ENCODE peak calls at places on chromosomes 16 and 17, in nine cellular contexts. Q is lower lobe of right lung; G is fibroblast of lung; O is naive thymus-derived CD4-positive, alpha-beta T cell; K is H9; H is cardiac muscle cell; F is GM23248; Y is small intestine; B is CD8-positive, alpha-beta T cell. V is an unnamed sample.

GRCh38 chr16:90077757-90078593 is 844 bp upstream of the PRDM7 start:
- DNase-seq in G (peak; percentile 42), F (peak; percentile 62), K (peak; percentile 40), H (peak; percentile 43), O (peak; percentile 59), Q (no peak), B (no peak), Y (peak; percentile 64), V (peak; percentile 55)

GRCh38 chr16:1676661-1677060 is 1.4 kb upstream of the JPT2 start:
- DNase-seq in Y (no peak), F (no peak), G (no peak), B (no peak), H (no peak), Q (no peak), O (no peak), K (no peak), V (no peak)

GRCh38 chr17:72890711-72891110 is 201.8 kb downstream of the SLC39A11 start:
- DNase-seq in Y (no peak), O (no peak), B (no peak), K (no peak), Q (no peak), F (peak; percentile 61), H (peak; percentile 40), G (no peak), V (no peak)

GRCh38 chr17:57545836-57546305 is 199.2 kb downstream of the CCDC182 start:
- DNase-seq in Q (no peak), B (no peak), O (no peak), Y (no peak), G (no peak), K (no peak), H (no peak), F (no peak), V (no peak)

GRCh38 chr16:68893710-68894705 is 50.7 kb downstream of the TANGO6 start:
- DNase-seq in B (no peak), O (no peak), H (peak; percentile 58), G (peak; percentile 26), F (peak; percentile 14), K (peak; percentile 51), Y (peak; percentile 49), Q (no peak), V (no peak)

GRCh38 chr16:67431077-67431804 is at the start of gene HSD11B2:
- DNase-seq in H (peak; percentile 52), F (peak; percentile 85), O (no peak), Q (peak; percentile 68), K (peak; percentile 81), Y (peak; percentile 93), G (peak; percentile 36), B (no peak), V (peak; percentile 16)

GRCh38 chr16:8370374-8371015 is 219.8 kb downstream of the TMEM114 start:
- DNase-seq in O (no peak), Y (peak; percentile 15), G (no peak), K (peak; percentile 46), Q (no peak), H (no peak), F (peak; percentile 23), B (no peak), V (no peak)

GRCh38 chr16:88978608-88979346 is 1.8 kb upstream of the CBFA2T3 start:
- DNase-seq in B (no peak), K (no peak), F (no peak), Y (no peak), H (no peak), O (no peak), G (no peak), Q (no peak), V (no peak)

GRCh38 chr16:29736112-29736511 is 9.7 kb downstream of the C16orf54 start:
- DNase-seq in G (no peak), H (peak; percentile 3), Q (no peak), B (no peak), F (no peak), K (no peak), Y (no peak), O (no peak), V (no peak)

GRCh38 chr16:85593503-85594195 is 19.5 kb upstream of the GSE1 start:
- DNase-seq in K (no peak), G (no peak), F (no peak), Y (no peak), O (no peak), Q (no peak), H (no peak), B (no peak), V (no peak)

GRCh38 chr17:39704821-39705551 is 5.1 kb downstream of the ERBB2 start:
- DNase-seq in F (peak; percentile 51), O (no peak), B (no peak), Y (no peak), Q (no peak), H (peak; percentile 14), K (peak; percentile 59), G (peak; percentile 33), V (no peak)

GRCh38 chr17:20063665-20064648 is 54.8 kb downstream of the SPECC1 start:
- DNase-seq in Y (no peak), Q (peak; percentile 52), F (peak; percentile 93), H (peak; percentile 95), K (peak; percentile 55), B (no peak), O (no peak), G (peak; percentile 96), V (no peak)

GRCh38 chr17:76998839-76999238 is 130.6 kb downstream of the MGAT5B start:
- DNase-seq in Y (no peak), F (no peak), Q (no peak), B (no peak), O (no peak), H (no peak), G (no peak), K (no peak), V (no peak)

GRCh38 chr17:81869221-81870154 is 1.6 kb downstream of the ARHGDIA start:
- DNase-seq in Q (no peak), O (no peak), F (peak; percentile 51), Y (peak; percentile 58), B (peak; percentile 65), K (peak; percentile 86), G (peak; percentile 32), H (peak; percentile 50), V (no peak)

GRCh38 chr17:74444406-74444805 is 12.5 kb downstream of the GPRC5C start:
- DNase-seq in O (no peak), B (no peak), G (peak; percentile 52), K (peak; percentile 68), F (no peak), Y (no peak), H (peak; percentile 69), Q (no peak), V (no peak)

GRCh38 chr16:1705688-1706385 is at the start of gene MAPK8IP3:
- DNase-seq in B (peak; percentile 99), K (peak; percentile 92), O (peak; percentile 85), Y (peak; percentile 88), G (peak; percentile 85), H (peak; percentile 91), F (peak; percentile 90), Q (peak; percentile 92), V (peak; percentile 89)

GRCh38 chr16:79069634-79070033 is 530.9 kb downstream of the MAF start:
- DNase-seq in F (no peak), Y (no peak), G (no peak), Q (no peak), K (no peak), H (no peak), O (no peak), B (no peak), V (no peak)

GRCh38 chr16:79064259-79064658 is 536.3 kb downstream of the MAF start:
- DNase-seq in B (no peak), G (no peak), K (no peak), F (no peak), Y (no peak), H (no peak), Q (no peak), O (no peak), V (no peak)

GRCh38 chr16:79066621-79067020 is 533.9 kb downstream of the MAF start:
- DNase-seq in Q (no peak), K (no peak), O (no peak), Y (peak; percentile 27), B (no peak), F (no peak), H (no peak), G (no peak), V (no peak)

GRCh38 chr16:79069118-79069517 is 531.4 kb downstream of the MAF start:
- DNase-seq in O (no peak), H (no peak), Y (no peak), K (no peak), B (no peak), Q (no peak), F (no peak), G (peak; percentile 35), V (no peak)

GRCh38 chr16:79067600-79067999 is 532.9 kb downstream of the MAF start:
- DNase-seq in K (no peak), F (peak; percentile 2), O (no peak), G (peak; percentile 3), Q (no peak), H (no peak), B (no peak), Y (no peak), V (no peak)
- H3K27me3 ChIP-seq in K (no peaks in the 10 kb centered on the region), F (no peaks in the 10 kb centered on the region), O (no peaks in the 10 kb centered on the region), G (no peaks in the 10 kb centered on the region), Q (no peaks in the 10 kb centered on the region), H (no peaks in the 10 kb centered on the region), B (no peaks in the 10 kb centered on the region), Y (no peaks in the 10 kb centered on the region), V (no peaks in the 10 kb centered on the region)

GRCh38 chr16:19446886-19447285 is 29.2 kb downstream of the TMC5 start:
- DNase-seq in Q (no peak), F (no peak), K (no peak), Y (no peak), B (no peak), G (no peak), O (no peak), H (no peak), V (no peak)

GRCh38 chr16:19450186-19450585 is 32.5 kb downstream of the TMC5 start:
- DNase-seq in Q (no peak), B (no peak), K (no peak), O (no peak), Y (no peak), H (no peak), F (no peak), G (no peak), V (no peak)

GRCh38 chr16:19443659-19444058 is 26.0 kb downstream of the TMC5 start:
- DNase-seq in O (no peak), F (no peak), B (no peak), K (no peak), Y (no peak), H (no peak), Q (no peak), G (no peak), V (no peak)

GRCh38 chr16:19446300-19446846 is 28.7 kb downstream of the TMC5 start:
- DNase-seq in Y (no peak), F (no peak), K (no peak), Q (no peak), H (no peak), O (no peak), G (no peak), B (no peak), V (no peak)
- H3K4me1 ChIP-seq in Y (no peaks in the 10 kb centered on the region), F (no peaks in the 10 kb centered on the region), K (no peaks in the 10 kb centered on the region), Q (no peaks in the 10 kb centered on the region), H (no peaks in the 10 kb centered on the region), O (no peaks in the 10 kb centered on the region), G (no peaks in the 10 kb centered on the region), B (no peaks in the 10 kb centered on the region), V (no peaks in the 10 kb centered on the region)

GRCh38 chr17:22703786-22704441 is 1011.6 kb downstream of the KCNJ18 start:
- DNase-seq in K (no peak), G (no peak), O (no peak), H (no peak), Y (no peak), Q (no peak), F (no peak), B (no peak), V (no peak)
- H3K9me3 ChIP-seq in K (peaks cover 66% of the 10 kb centered on the region), G (no peaks in the 10 kb centered on the region), O (no peaks in the 10 kb centered on the region), H (no peaks in the 10 kb centered on the region), Y (peaks cover 7% of the 10 kb centered on the region), Q (no peaks in the 10 kb centered on the region), F (no peaks in the 10 kb centered on the region), B (no peaks in the 10 kb centered on the region), V (peaks cover 3% of the 10 kb centered on the region)

GRCh38 chr16:31042866-31043265 is 9.5 kb downstream of the STX4 start:
- DNase-seq in B (no peak), G (no peak), H (no peak), O (no peak), K (no peak), F (no peak), Q (no peak), Y (no peak), V (no peak)
- H3K27me3 ChIP-seq in B (no peaks in the 10 kb centered on the region), G (no peaks in the 10 kb centered on the region), H (no peaks in the 10 kb centered on the region), O (no peaks in the 10 kb centered on the region), K (no peaks in the 10 kb centered on the region), F (no peaks in the 10 kb centered on the region), Q (no peaks in the 10 kb centered on the region), Y (no peaks in the 10 kb centered on the region), V (no peaks in the 10 kb centered on the region)

V was measured in CD4-positive, CD25-positive, alpha-beta regulatory T cell.